ENCODE peak calls at places on chromosomes 4 and X, in five cellular contexts. I, U, Y, E and R are unnamed samples.

GRCh38 chrX:41022579-41022978 is 62.7 kb upstream of the USP9X start:
- DNase-seq in I (peak), U (peak), Y (peak), E (no peak), R (no peak)

GRCh38 chrX:97260679-97261078 is 377.0 kb downstream of the RPA4 start:
- DNase-seq in I (no peak), U (no peak), Y (no peak), E (no peak), R (no peak)

GRCh38 chr4:41177016-41177415 is 37.3 kb downstream of the APBB2 start:
- DNase-seq in I (peak), U (peak), Y (peak), E (no peak), R (peak)

GRCh38 chr4:17356926-17357325 is 155.0 kb downstream of the QDPR start:
- DNase-seq in I (no peak), U (no peak), Y (no peak), E (no peak), R (no peak)

GRCh38 chrX:16120431-16120830 is 2.9 kb upstream of the GRPR start:
- DNase-seq in I (no peak), U (no peak), Y (peak), E (no peak), R (no peak)

GRCh38 chr4:108359130-108359709 is 190.5 kb upstream of the LEF1 start:
- DNase-seq in I (no peak), U (no peak), Y (no peak), E (peak), R (no peak)

GRCh38 chrX:98071331-98071730 is 1187.6 kb downstream of the RPA4 start:
- DNase-seq in I (no peak), U (peak), Y (no peak), E (no peak), R (no peak)

GRCh38 chr4:76377481-76377901 is 43.5 kb downstream of the CCDC158 start:
- DNase-seq in I (no peak), U (no peak), Y (no peak), E (no peak), R (no peak)

GRCh38 chr4:145452447-145453162 is 29.0 kb upstream of the SMAD1 start:
- DNase-seq in I (no peak), U (peak), Y (no peak), E (no peak), R (no peak)

GRCh38 chrX:77442728-77443127 is 4.5 kb upstream of the FGF16 start:
- DNase-seq in I (peak), U (peak), Y (peak), E (no peak), R (peak)

GRCh38 chr4:176052744-176053143 is 12.9 kb upstream of the WDR17 start:
- DNase-seq in I (no peak), U (no peak), Y (no peak), E (no peak), R (no peak)

DNA sequence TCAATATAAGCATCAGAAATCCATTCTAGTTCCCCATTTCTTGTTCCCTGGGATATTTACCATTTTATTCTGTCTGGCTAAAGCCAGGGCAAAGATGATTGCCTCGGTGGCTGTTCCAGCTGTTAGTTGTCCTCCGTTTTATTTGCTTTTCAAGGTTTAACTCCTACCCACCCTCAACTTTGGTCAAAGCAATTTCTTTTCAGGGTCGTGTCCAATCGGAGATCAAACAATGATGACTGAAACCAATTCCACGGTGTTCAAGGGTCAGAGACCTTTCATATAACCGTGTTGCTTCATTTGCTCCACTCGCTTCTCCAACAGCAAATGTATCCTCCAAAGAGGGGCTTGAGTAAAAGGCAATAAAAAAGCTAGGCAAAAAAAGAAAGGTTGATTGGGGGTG is 193.5 kb upstream of the FTHL17 start:
- DNase-seq in I (no peak), U (no peak), Y (no peak), E (no peak), R (no peak)
- H3K4me3 ChIP-seq in I (no peak), U (no peak), Y (no peak), E (no peak), R (no peak)

GRCh38 chr4:153151535-153152452 is 52.4 kb upstream of the TRIM2 start:
- DNase-seq in I (peak), U (peak), Y (peak), E (peak), R (no peak)

GRCh38 chr4:153152453-153153338 is 51.5 kb upstream of the TRIM2 start:
- DNase-seq in I (peak), U (peak), Y (peak), E (peak), R (no peak)

GRCh38 chr4:153153339-153153851 is 50.8 kb upstream of the TRIM2 start:
- DNase-seq in I (peak), U (peak), Y (peak), E (peak), R (no peak)

GRCh38 chr4:153156263-153156662 is 48.0 kb upstream of the TRIM2 start:
- DNase-seq in I (no peak), U (no peak), Y (peak), E (peak), R (no peak)

GRCh38 chr4:153154010-153154975 is 50.0 kb upstream of the TRIM2 start:
- DNase-seq in I (peak), U (no peak), Y (peak), E (no peak), R (no peak)
- H3K4me3 ChIP-seq in I (peak), U (no peak), Y (peak), E (peak), R (peak)

GRCh38 chr4:8267077-8267476 is 2.5 kb upstream of the HTRA3 start:
- DNase-seq in I (peak), U (peak), Y (peak), E (no peak), R (no peak)

GRCh38 chr4:8270418-8270771 is 841 bp downstream of the HTRA3 start:
- DNase-seq in I (no peak), U (no peak), Y (no peak), E (no peak), R (no peak)

GRCh38 chr4:8268211-8268610 is 1.3 kb upstream of the HTRA3 start:
- DNase-seq in I (no peak), U (no peak), Y (no peak), E (no peak), R (no peak)

GRCh38 chr4:8269535-8270417 is at the start of gene HTRA3:
- DNase-seq in I (peak), U (peak), Y (peak), E (no peak), R (no peak)

GRCh38 chr4:8268901-8269534 is 536 bp upstream of the HTRA3 start:
- DNase-seq in I (no peak), U (no peak), Y (no peak), E (no peak), R (no peak)
- H3K4me3 ChIP-seq in I (no peak), U (no peak), Y (peak), E (no peak), R (no peak)

DNA sequence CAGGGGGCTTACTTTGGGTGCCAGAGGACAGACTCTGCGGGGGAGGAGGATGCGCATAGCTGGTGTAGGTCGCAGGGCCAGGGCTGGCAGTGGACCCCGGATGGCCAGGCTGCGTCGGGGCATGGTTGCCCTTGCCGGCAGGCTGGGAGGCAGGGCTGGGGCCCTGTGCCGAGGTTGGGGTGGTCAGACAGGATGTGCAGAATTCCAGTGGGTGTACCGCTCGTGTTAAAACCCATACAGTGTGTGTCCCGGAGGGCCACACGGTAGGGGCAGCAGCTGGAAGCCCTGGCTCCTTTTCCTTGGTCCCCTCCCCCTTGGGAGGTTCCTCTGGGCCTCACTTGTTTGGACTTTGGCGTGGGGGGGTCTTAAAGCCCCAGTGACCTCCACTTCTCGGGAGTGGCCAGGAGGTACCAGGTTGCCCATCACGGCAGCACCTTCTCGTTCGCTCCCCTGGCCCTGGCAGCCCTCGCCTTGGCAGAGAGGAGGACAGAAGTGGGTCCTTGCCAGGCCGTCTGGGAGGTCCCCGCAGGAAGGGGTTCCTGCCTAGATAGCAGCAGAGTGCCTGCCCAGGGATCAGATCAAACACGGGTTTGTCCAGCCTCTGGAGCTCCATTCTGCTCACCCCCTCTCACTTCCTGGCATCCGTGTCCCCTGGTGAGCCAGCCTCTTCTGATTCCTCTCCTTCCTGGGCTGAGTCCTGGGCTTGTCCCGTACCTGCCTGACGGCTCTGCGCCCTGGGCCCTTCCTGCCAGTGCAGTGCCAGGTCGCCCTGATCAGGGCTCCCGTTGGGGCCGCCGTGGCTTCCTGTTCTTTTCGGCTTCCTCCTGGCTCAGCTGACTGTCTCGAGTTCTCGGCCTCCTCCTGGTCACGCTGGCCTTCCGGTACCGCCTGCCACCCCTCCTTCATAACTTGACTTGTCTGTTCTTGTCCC is 56.7 kb upstream of the HGFAC start:
- DNase-seq in I (no peak), U (peak), Y (no peak), E (no peak), R (no peak)
- H3K4me3 ChIP-seq in I (no peak), U (no peak), Y (no peak), E (no peak), R (no peak)

GRCh38 chr4:48832571-48832970 is 1.7 kb downstream of the OCIAD1 start:
- DNase-seq in I (no peak), U (no peak), Y (no peak), E (no peak), R (no peak)
- H3K4me3 ChIP-seq in I (peak), U (no peak), Y (peak), E (no peak), R (peak)

GRCh38 chrX:126165721-126166401 is at the start of gene DCAF12L2:
- DNase-seq in I (no peak), U (no peak), Y (peak), E (no peak), R (no peak)
- H3K4me3 ChIP-seq in I (no peak), U (peak), Y (no peak), E (no peak), R (peak)

GRCh38 chrX:39936886-39937770 is 160.6 kb downstream of the BCOR start:
- DNase-seq in I (no peak), U (no peak), Y (no peak), E (no peak), R (no peak)
- H3K4me3 ChIP-seq in I (no peak), U (no peak), Y (no peak), E (peak), R (no peak)